ENCODE peak calls at places on chromosome 20, in seven cellular contexts. J is right lobe of liver, C is fibroblast of lung, T is uterus, Y is ovary, P is Peyer's patch, S is heart right ventricle. R is an unnamed sample.

GRCh38 chr20:49580818-49581174 is 12.9 kb upstream of the PTGIS start:
- DNase-seq in J (no peak), C (no peak), T (no peak), Y (no peak), P (no peak), S (no peak), R (no peak)

GRCh38 chr20:33026072-33026778 is 5.2 kb upstream of the BPIFB6 start:
- DNase-seq in J (no peak), C (no peak), T (no peak), Y (no peak), P (no peak), S (no peak), R (no peak)

GRCh38 chr20:34385464-34385863 is 22.4 kb downstream of the ITCH start:
- DNase-seq in J (no peak), C (no peak), T (no peak), Y (no peak), P (no peak), S (no peak), R (no peak)

GRCh38 chr20:46458891-46459750 is 52.7 kb upstream of the ELMO2 start:
- DNase-seq in J (peak; percentile 50), C (peak; percentile 23), T (no peak), Y (peak; percentile 22), P (no peak), S (no peak), R (no peak)

GRCh38 chr20:10863337-10864060 is 189.7 kb upstream of the JAG1 start:
- DNase-seq in J (no peak), C (peak; percentile 89), T (no peak), Y (no peak), P (no peak), S (peak; percentile 33), R (peak; percentile 66)

GRCh38 chr20:44501448-44501847 is 20.4 kb downstream of the SERINC3 start:
- DNase-seq in J (no peak), C (no peak), T (no peak), Y (no peak), P (no peak), S (peak; percentile 20), R (peak; percentile 75)

GRCh38 chr20:10332656-10333421 is 101.2 kb downstream of the MKKS start:
- DNase-seq in J (no peak), C (peak; percentile 87), T (no peak), Y (peak; percentile 28), P (no peak), S (no peak), R (no peak)

GRCh38 chr20:47747663-47748031 is 37.6 kb downstream of the SULF2 start:
- DNase-seq in J (no peak), C (no peak), T (no peak), Y (no peak), P (no peak), S (no peak), R (no peak)

GRCh38 chr20:63409066-63409833 is 48.1 kb upstream of the CHRNA4 start:
- DNase-seq in J (no peak), C (no peak), T (no peak), Y (no peak), P (no peak), S (no peak), R (no peak)

GRCh38 chr20:63406617-63407245 is 45.6 kb upstream of the CHRNA4 start:
- DNase-seq in J (no peak), C (no peak), T (no peak), Y (no peak), P (no peak), S (no peak), R (no peak)

GRCh38 chr20:63408684-63409046 is 47.5 kb upstream of the CHRNA4 start:
- DNase-seq in J (no peak), C (no peak), T (no peak), Y (no peak), P (no peak), S (no peak), R (no peak)

GRCh38 chr20:63409834-63410435 is 48.8 kb upstream of the CHRNA4 start:
- DNase-seq in J (no peak), C (no peak), T (no peak), Y (no peak), P (no peak), S (no peak), R (no peak)

DNA sequence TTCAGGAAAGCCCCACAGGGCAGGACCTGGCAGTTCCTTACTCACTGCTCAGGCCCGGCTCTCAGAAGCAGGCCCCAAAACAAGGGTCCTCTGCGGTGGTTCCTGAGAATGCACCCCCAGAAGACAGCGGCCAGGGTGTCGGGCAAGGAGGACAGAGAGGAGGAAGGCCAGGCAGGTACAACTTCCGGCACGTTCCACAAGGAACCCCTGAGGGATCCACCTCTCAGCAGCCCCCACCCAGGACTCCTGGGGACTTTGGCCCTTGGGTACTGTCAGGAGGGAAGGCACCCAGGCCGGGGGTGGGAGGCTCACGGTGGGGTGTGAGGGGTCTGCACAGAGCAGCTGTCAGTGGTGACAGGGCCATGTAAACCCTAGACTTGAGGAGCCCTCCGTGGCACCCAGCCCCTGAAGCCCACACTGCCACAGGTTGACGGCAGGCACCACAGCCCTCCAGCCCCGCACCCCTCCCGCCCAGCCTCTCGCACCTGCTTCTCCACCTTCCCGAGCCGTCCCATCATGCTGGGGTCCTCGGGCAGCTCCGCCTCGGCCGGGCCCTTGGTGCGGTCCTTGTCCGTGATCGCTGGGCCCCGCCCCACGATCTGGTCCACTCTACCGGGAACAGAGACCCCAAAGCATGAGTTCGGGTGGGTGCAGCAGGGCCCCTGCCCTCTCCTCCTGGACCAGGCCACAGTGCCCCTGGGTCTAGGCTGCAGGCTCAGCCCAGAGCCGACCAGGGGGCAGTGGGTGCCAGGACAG is 47.0 kb upstream of the CHRNA4 start:
- DNase-seq in J (no peak), C (no peak), T (no peak), Y (no peak), P (no peak), S (no peak), R (no peak)
- H3K4me3 ChIP-seq in J (no peak overlapping the region), C (no peak overlapping the region), T (no peak overlapping the region), Y (no peak overlapping the region), P (no peak overlapping the region), S (no peak overlapping the region), R (no peak overlapping the region)

DNA sequence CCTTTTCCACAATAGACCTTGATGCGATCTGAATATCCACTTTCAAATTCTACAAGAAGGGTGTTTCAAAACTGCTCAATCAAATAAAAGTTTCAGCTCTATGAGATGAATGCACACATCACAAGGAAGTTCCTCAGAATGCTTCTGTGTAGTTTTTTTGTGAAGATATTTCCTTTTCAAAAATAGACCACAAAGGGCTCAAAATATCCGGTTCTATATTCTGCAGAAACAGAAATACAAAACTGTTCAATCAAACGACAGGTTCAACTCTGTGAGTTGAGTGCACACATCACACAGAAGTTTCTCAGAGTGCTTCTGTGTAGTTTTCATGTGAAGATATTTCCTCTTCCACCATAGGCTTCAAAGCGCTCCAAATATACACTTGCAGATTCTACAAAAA is 293.9 kb upstream of the DEFB115 start:
- DNase-seq in J (no peak), C (no peak), T (no peak), Y (no peak), P (no peak), S (no peak), R (no peak)
- H3K9me3 ChIP-seq in J (no peaks in the 10 kb centered on the region), C (no peaks in the 10 kb centered on the region), T (no peaks in the 10 kb centered on the region), Y (no peaks in the 10 kb centered on the region), P (peaks cover 2% of the 10 kb centered on the region), S (peaks cover 4% of the 10 kb centered on the region), R (no peaks in the 10 kb centered on the region)

DNA sequence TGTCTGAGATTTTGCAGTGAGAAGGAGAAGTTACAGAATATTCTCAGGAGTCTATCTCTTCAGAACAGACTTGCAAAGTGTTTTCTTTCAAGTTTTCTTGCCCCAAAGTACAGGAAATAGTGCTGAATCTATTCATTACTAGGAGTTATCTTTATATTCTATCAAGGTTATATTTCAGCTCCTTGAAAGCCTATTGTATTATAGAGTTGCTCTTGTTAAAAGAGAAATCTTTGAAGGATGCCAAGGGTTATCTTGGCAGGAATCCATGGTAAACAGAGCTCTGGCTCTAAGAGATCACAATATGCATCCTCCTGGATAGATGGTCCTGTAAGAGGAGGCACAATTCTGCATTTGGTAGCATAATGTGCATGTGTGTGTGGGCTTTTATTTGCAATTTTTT is 21.2 kb upstream of the SNRPB2 start:
- DNase-seq in J (no peak), C (no peak), T (no peak), Y (no peak), P (no peak), S (no peak), R (no peak)
- H3K36me3 ChIP-seq in J (no peaks in the 10 kb centered on the region), C (no peaks in the 10 kb centered on the region), T (no peaks in the 10 kb centered on the region), Y (no peaks in the 10 kb centered on the region), P (no peaks in the 10 kb centered on the region), S (no peaks in the 10 kb centered on the region), R (no peaks in the 10 kb centered on the region)

DNA sequence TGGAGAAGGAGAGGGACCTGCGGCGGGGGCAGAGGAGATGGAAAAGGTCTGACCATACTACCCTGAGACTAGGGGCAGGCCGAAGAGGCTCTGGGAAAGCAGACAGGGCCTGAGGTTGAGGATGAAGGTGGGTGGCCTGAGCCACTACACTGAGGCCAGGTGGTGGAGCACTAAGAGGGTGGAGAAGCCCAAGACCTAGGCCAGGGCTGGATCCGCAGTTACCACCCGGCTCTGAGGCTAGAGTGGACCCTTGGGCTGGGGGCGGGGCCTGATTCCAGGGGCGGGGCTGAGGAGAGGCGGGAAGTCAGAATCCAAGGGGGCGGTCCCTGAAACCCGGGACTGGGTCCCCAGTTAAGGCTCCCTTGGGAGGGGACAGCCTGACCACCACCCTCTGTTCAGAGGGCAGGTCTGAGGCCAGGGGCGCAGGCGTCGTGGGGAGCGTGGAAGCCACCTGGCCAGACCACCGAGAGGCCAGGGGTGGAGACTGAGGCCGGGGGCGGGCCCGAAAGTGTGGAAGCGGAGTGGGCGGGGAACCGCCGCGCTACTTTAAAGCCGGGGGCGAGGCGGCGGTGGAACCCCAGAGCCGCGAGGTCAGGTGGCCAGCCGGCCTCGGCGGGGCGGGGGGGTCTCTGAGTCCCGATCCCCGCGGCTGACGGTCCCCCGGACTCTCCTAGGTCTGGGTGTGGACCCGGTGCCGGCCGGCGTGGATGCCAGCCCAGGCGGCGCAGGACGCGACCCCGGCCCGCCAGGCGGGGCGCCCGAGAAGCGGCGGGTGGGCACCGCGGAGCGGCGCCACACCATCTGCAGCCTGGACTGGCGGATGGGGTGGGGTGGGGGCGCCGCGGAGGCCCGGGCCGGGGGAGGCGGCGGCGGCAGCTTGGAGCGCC is 8.3 kb downstream of the CCM2L start:
- DNase-seq in J (peak; percentile 66), C (no peak), T (peak; percentile 43), Y (peak; percentile 31), P (peak; percentile 81), S (peak; percentile 69), R (peak; percentile 50)
- H3K4me3 ChIP-seq in J (peak overlapping the region; percentile 51), C (no peak overlapping the region), T (peak overlapping the region; percentile 22), Y (peak overlapping the region; percentile 28), P (peak overlapping the region; percentile 57), S (peak overlapping the region; percentile 52), R (peak overlapping the region; percentile 46)

GRCh38 chr20:56155625-56156024 is 92.9 kb upstream of the MC3R start:
- DNase-seq in J (no peak), C (no peak), T (no peak), Y (no peak), P (no peak), S (no peak), R (no peak)

GRCh38 chr20:56157530-56158203 is 90.9 kb upstream of the MC3R start:
- DNase-seq in J (no peak), C (no peak), T (no peak), Y (no peak), P (no peak), S (no peak), R (no peak)

GRCh38 chr20:56151834-56152233 is 96.7 kb upstream of the MC3R start:
- DNase-seq in J (no peak), C (no peak), T (no peak), Y (no peak), P (no peak), S (no peak), R (no peak)
- H3K9me3 ChIP-seq in J (no peaks in the 10 kb centered on the region), C (no peaks in the 10 kb centered on the region), T (no peaks in the 10 kb centered on the region), Y (no peaks in the 10 kb centered on the region), P (no peaks in the 10 kb centered on the region), S (no peaks in the 10 kb centered on the region), R (no peaks in the 10 kb centered on the region)

R was measured in MG63.